ENCODE peak calls at places on chromosomes 4 and X, in four cellular contexts. C is left cardiac atrium, W is HFF-Myc, R is EL. A is an unnamed sample.

GRCh38 chr4:53960843-53961242 is 103.6 kb downstream of the CHIC2 start:
- DNase-seq in W (no peak), R (no peak), C (no peak), A (no peak)

GRCh38 chrX:113868716-113869115 is 715.2 kb upstream of the HTR2C start:
- DNase-seq in R (no peak), C (no peak), W (no peak), A (no peak)

GRCh38 chr4:102687373-102687981 is 73.3 kb downstream of the MANBA start:
- DNase-seq in C (no peak), W (no peak), R (no peak), A (no peak)

GRCh38 chrX:48521353-48522243 is at the start of gene EBP:
- DNase-seq in W (peak), R (peak), C (peak), A (peak)

GRCh38 chrX:12174358-12174757 is 36.1 kb downstream of the FRMPD4 start:
- DNase-seq in R (peak), C (no peak), W (no peak), A (no peak)

GRCh38 chrX:120274145-120274544 is 23.5 kb downstream of the ZBTB33 start:
- DNase-seq in C (no peak), W (no peak), R (no peak), A (no peak)

GRCh38 chr4:129043523-129043922 is 49.8 kb downstream of the SCLT1 start:
- DNase-seq in C (no peak), R (peak), W (peak), A (no peak)

GRCh38 chr4:123304151-123305021 is 92.2 kb upstream of the SPRY1 start:
- DNase-seq in W (no peak), R (no peak), C (no peak), A (no peak)

GRCh38 chr4:109967798-109968520 is 55.3 kb downstream of the EGF start:
- DNase-seq in W (no peak), C (no peak), R (peak), A (no peak)

GRCh38 chr4:46442963-46443362 is 53.0 kb upstream of the GABRA2 start:
- DNase-seq in R (no peak), W (no peak), C (no peak), A (no peak)

GRCh38 chrX:154412468-154412867 is 1.1 kb downstream of the TAFAZZIN start:
- DNase-seq in W (no peak), C (peak), R (no peak), A (no peak)

GRCh38 chrX:153561337-153561736 is 37.6 kb downstream of the CCNQ start:
- DNase-seq in R (no peak), W (no peak), C (no peak), A (no peak)

GRCh38 chrX:115939636-115940160 is 230.8 kb upstream of the AGTR2 start:
- DNase-seq in R (no peak), C (no peak), W (no peak), A (no peak)

GRCh38 chrX:131734621-131735020 is 190.7 kb downstream of the OR13H1 start:
- DNase-seq in R (no peak), W (no peak), C (peak), A (no peak)

GRCh38 chrX:44308869-44309268 is 34.6 kb downstream of the EFHC2 start:
- DNase-seq in C (no peak), R (no peak), W (no peak), A (no peak)

GRCh38 chrX:97705936-97706335 is 822.2 kb downstream of the RPA4 start:
- DNase-seq in C (no peak), R (peak), W (no peak), A (no peak)

GRCh38 chr4:93103042-93103441 is 725.5 kb upstream of the ATOH1 start:
- DNase-seq in R (no peak), W (no peak), C (no peak), A (no peak)

GRCh38 chrX:40474205-40474626 is 106.6 kb upstream of the ATP6AP2 start:
- DNase-seq in R (no peak), W (no peak), C (no peak), A (no peak)

GRCh38 chr4:78764498-78764961 is 11.6 kb upstream of the BMP2K start:
- DNase-seq in W (no peak), R (peak), C (no peak), A (no peak)

GRCh38 chr4:120096508-120097297 is 30.1 kb upstream of the MAD2L1 start:
- DNase-seq in C (no peak), R (peak), W (no peak), A (no peak)

GRCh38 chr4:2263701-2264321 is 1.9 kb upstream of the MXD4 start:
- DNase-seq in R (no peak), C (peak), W (no peak), A (no peak)

GRCh38 chr4:110867251-110867960 is 244.5 kb upstream of the PITX2 start:
- DNase-seq in W (no peak), C (no peak), R (no peak), A (no peak)

GRCh38 chr4:13920901-13921300 is 293.4 kb upstream of the BOD1L1 start:
- DNase-seq in R (peak), C (peak), W (peak), A (peak)

GRCh38 chr4:76801621-76802545 is 96.1 kb downstream of the SOWAHB start:
- DNase-seq in R (no peak), W (no peak), C (peak), A (no peak)

GRCh38 chrX:20060961-20061868 is 55.5 kb downstream of the MAP7D2 start:
- DNase-seq in C (no peak), R (no peak), W (no peak), A (no peak)

GRCh38 chr4:88018471-88018870 is 11.0 kb downstream of the PKD2 start:
- DNase-seq in R (peak), C (peak), W (no peak), A (no peak)

GRCh38 chr4:99447079-99447478 is 11.9 kb upstream of the ADH7 start:
- DNase-seq in R (peak), C (no peak), W (no peak), A (no peak)

GRCh38 chrX:9832811-9833210 is 46.6 kb downstream of the SHROOM2 start:
- DNase-seq in R (no peak), W (no peak), C (no peak), A (no peak)

GRCh38 chr4:75497133-75497532 is 17.1 kb downstream of the RCHY1 start:
- DNase-seq in R (peak), C (no peak), W (no peak), A (no peak)

GRCh38 chr4:153530284-153530995 is 64.3 kb downstream of the TMEM131L start:
- DNase-seq in R (no peak), W (no peak), C (no peak), A (no peak)

GRCh38 chrX:47278684-47279083 is 45.9 kb downstream of the USP11 start:
- DNase-seq in R (peak), C (no peak), W (peak), A (no peak)

GRCh38 chr4:82047731-82048130 is 326.1 kb downstream of the HNRNPD start:
- DNase-seq in R (no peak), W (no peak), C (no peak), A (no peak)

GRCh38 chr4:3251691-3252479 is 2.9 kb downstream of the MSANTD1 start:
- DNase-seq in R (no peak), W (no peak), C (peak), A (no peak)

A was measured in SW 1271.